ENCODE peak calls at places on chromosome 9, in eight cellular contexts. N, Y, G, F, X, K, H and T are unnamed samples.
A peak's percentile ranks its signal among the peaks of the same experiment; 100 is the strongest.

GRCh38 chr9:109083813-109084405 is 35.8 kb downstream of the TMEM245 start:
- DNase-seq in N (no peak), Y (no peak), G (no peak), F (no peak), X (no peak), K (no peak), H (no peak), T (no peak)

GRCh38 chr9:33447404-33448158 is at the start of gene AQP3:
- DNase-seq in N (peak; percentile 81), Y (no peak), G (peak; percentile 76), F (peak; percentile 55), X (peak; percentile 47), K (peak; percentile 82), H (peak; percentile 29), T (peak; percentile 71)

GRCh38 chr9:28839778-28840430 is 1266.6 kb upstream of the C9orf72 start:
- DNase-seq in N (no peak), Y (no peak), G (no peak), F (no peak), X (no peak), K (no peak), H (no peak), T (no peak)

GRCh38 chr9:126293522-126293889 is 33.1 kb upstream of the MVB12B start:
- DNase-seq in N (no peak), Y (no peak), G (no peak), F (no peak), X (no peak), K (no peak), H (no peak), T (no peak)

GRCh38 chr9:76887003-76887821 is 18.7 kb downstream of the PRUNE2 start:
- DNase-seq in N (no peak), Y (no peak), G (no peak), F (no peak), X (no peak), K (no peak), H (no peak), T (no peak)

GRCh38 chr9:113911850-113912249 is 35.7 kb downstream of the ZNF618 start:
- DNase-seq in N (peak; percentile 2), Y (no peak), G (no peak), F (no peak), X (no peak), K (no peak), H (no peak), T (no peak)

GRCh38 chr9:126534431-126535186 is 79.1 kb upstream of the LMX1B start:
- DNase-seq in N (no peak), Y (no peak), G (no peak), F (no peak), X (no peak), K (no peak), H (no peak), T (no peak)

GRCh38 chr9:10045598-10045997 is 567.2 kb downstream of the PTPRD start:
- DNase-seq in N (no peak), Y (no peak), G (no peak), F (no peak), X (no peak), K (no peak), H (peak; percentile 11), T (no peak)

GRCh38 chr9:107487521-107488399 is 1.8 kb downstream of the KLF4 start:
- DNase-seq in N (peak; percentile 61), Y (no peak), G (no peak), F (peak; percentile 82), X (no peak), K (peak; percentile 77), H (peak; percentile 35), T (no peak)